ENCODE peak calls at places on chromosomes 12 and 14, in nine cellular contexts. T is astrocyte of the spinal cord; A is heart right ventricle; J is AG10803; L is CD8-positive, alpha-beta memory T cell; Q is ELF-1; E is HCEC 1CT; K is kidney epithelial cell; M is choroid plexus epithelial cell. Z is an unnamed sample.

GRCh38 chr12:119225454-119225853 is 46.7 kb downstream of the HSPB8 start:
- DNase-seq in E (no peak), K (no peak), M (no peak), Q (no peak), A (no peak), L (no peak), T (no peak), J (no peak), Z (no peak)

GRCh38 chr12:4978737-4979136 is 64.9 kb upstream of the KCNA5 start:
- DNase-seq in J (peak), A (no peak), L (no peak), K (no peak), T (no peak), Q (no peak), M (no peak), E (no peak), Z (peak)

GRCh38 chr12:99271071-99271470 is 376.5 kb upstream of the GARIN6 start:
- DNase-seq in E (no peak), J (no peak), T (no peak), K (peak), M (no peak), Q (no peak), L (no peak), A (no peak), Z (no peak)

GRCh38 chr12:132089407-132089910 is 54.7 kb downstream of the DDX51 start:
- DNase-seq in Q (no peak), E (no peak), M (peak), J (no peak), T (no peak), A (no peak), K (no peak), L (no peak), Z (no peak)

GRCh38 chr12:15688202-15688736 is 100.9 kb downstream of the EPS8 start:
- DNase-seq in L (no peak), E (no peak), Q (no peak), M (peak), K (no peak), J (no peak), A (peak), T (peak), Z (no peak)

GRCh38 chr14:58760121-58760520 is 122.4 kb downstream of the DACT1 start:
- DNase-seq in E (no peak), J (no peak), L (no peak), K (no peak), A (no peak), Q (no peak), T (no peak), M (no peak), Z (no peak)

GRCh38 chr12:26188132-26188531 is 7.2 kb upstream of the SSPN start:
- DNase-seq in Q (no peak), J (peak), L (no peak), A (no peak), K (no peak), M (peak), E (peak), T (peak), Z (no peak)

GRCh38 chr12:93938317-93938716 is 210.1 kb upstream of the PLXNC1 start:
- DNase-seq in J (no peak), K (no peak), Q (no peak), E (no peak), T (no peak), L (no peak), M (no peak), A (no peak), Z (no peak)

GRCh38 chr12:112183591-112184021 is 58.2 kb downstream of the TRAFD1 start:
- DNase-seq in M (peak), L (no peak), T (no peak), Q (peak), J (no peak), E (no peak), K (no peak), A (no peak), Z (no peak)

GRCh38 chr14:92959189-92959531 is 36.2 kb downstream of the CHGA start:
- DNase-seq in J (no peak), E (no peak), A (peak), K (no peak), L (no peak), Q (no peak), M (no peak), T (no peak), Z (no peak)

GRCh38 chr12:123126294-123127144 is 24.4 kb downstream of the PITPNM2 start:
- DNase-seq in M (peak), A (no peak), K (peak), T (peak), E (peak), J (peak), Q (peak), L (no peak), Z (peak)

GRCh38 chr12:65731771-65732170 is 92.5 kb upstream of the HMGA2 start:
- DNase-seq in Q (no peak), L (no peak), A (no peak), T (no peak), J (no peak), E (no peak), K (no peak), M (no peak), Z (peak)

Z was measured in A673.